ENCODE peak calls at places on chromosomes 4 and X, in ten cellular contexts. B is MCF 10A, F is PC-9, H is natural killer cell, N is coronary artery, W is AG09319, K is breast epithelium, O is GM20000, U is fibroblast of mammary gland, Q is endothelial cell of umbilical vein. T is an unnamed sample.

GRCh38 chr4:72432282-72432681 is 136.7 kb downstream of the ADAMTS3 start:
- DNase-seq in B (no peak), F (no peak), H (no peak), N (no peak), W (no peak), K (no peak), O (no peak), U (no peak), Q (no peak), T (no peak)

GRCh38 chr4:81546777-81547176 is 75.1 kb upstream of the RASGEF1B start:
- DNase-seq in B (no peak), F (no peak), H (no peak), N (no peak), W (no peak), K (no peak), O (no peak), U (no peak), Q (no peak), T (no peak)

GRCh38 chr4:147737623-147738022 is 5.7 kb downstream of the ARHGAP10 start:
- DNase-seq in B (no peak), F (no peak), H (no peak), N (no peak), W (no peak), K (no peak), O (no peak), U (no peak), Q (no peak), T (no peak)

GRCh38 chrX:124378643-124379042 is 32.3 kb downstream of the SH2D1A start:
- DNase-seq in B (no peak), F (no peak), H (no peak), N (no peak), W (no peak), K (no peak), O (no peak), U (no peak), Q (no peak), T (no peak)

GRCh38 chr4:165813606-165814005 is 59.4 kb upstream of the TLL1 start:
- DNase-seq in B (no peak), F (no peak), H (no peak), N (no peak), W (no peak), K (no peak), O (no peak), U (peak), Q (no peak), T (no peak)

GRCh38 chrX:153057281-153057680 is 1.0 kb downstream of the PNMA3 start:
- DNase-seq in B (no peak), F (no peak), H (no peak), N (no peak), W (no peak), K (no peak), O (no peak), U (no peak), Q (no peak), T (no peak)

GRCh38 chrX:114390251-114390796 is 193.6 kb upstream of the HTR2C start:
- DNase-seq in B (no peak), F (no peak), H (no peak), N (no peak), W (no peak), K (no peak), O (no peak), U (no peak), Q (no peak), T (no peak)

GRCh38 chrX:53280703-53281320 is 572 bp downstream of the IQSEC2 start:
- DNase-seq in B (peak), F (peak), H (no peak), N (no peak), W (no peak), K (no peak), O (no peak), U (peak), Q (peak), T (no peak)

GRCh38 chr4:180669637-180670036 is 1573.6 kb upstream of the TENM3 start:
- DNase-seq in B (peak), F (no peak), H (no peak), N (no peak), W (no peak), K (no peak), O (no peak), U (no peak), Q (no peak), T (no peak)

DNA sequence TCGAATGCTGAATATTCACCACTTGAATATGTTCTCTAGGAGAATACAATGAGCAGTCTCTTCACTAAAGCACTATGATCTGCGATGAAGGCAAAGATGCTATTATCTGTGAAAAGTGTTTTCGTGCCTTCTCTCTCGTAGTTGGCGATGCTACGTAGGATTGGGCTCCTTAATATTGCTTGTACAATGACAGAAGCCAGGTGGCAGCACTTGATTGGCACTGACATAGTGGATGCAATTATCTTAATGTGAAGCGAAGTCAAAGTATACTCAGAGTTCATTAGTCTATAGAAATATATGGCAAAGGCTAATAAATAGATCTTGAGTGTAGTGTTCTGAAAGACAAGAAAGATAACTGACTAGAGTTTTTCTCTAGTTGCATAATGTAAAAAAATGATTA is 1135.7 kb upstream of the AGA start:
- DNase-seq in B (peak), F (no peak), H (no peak), N (no peak), W (no peak), K (no peak), O (no peak), U (no peak), Q (no peak), T (no peak)
- TF ChIP-seq CTCF in B (no peak), F (peak), H (no peak), N (no peak), W (no peak), K (no peak), O (no peak), U (no peak), Q (no peak), T (peak)

GRCh38 chr4:136329042-136329662 is 1203.1 kb downstream of the PCDH18 start:
- DNase-seq in B (peak), F (no peak), H (no peak), N (no peak), W (no peak), K (no peak), O (no peak), U (no peak), Q (peak), T (no peak)
- TF ChIP-seq CTCF in B (peak), F (no peak), H (no peak), N (no peak), W (no peak), K (no peak), O (no peak), U (no peak), Q (peak), T (peak)

GRCh38 chr4:98143001-98143899 is at the start of gene STPG2:
- DNase-seq in B (peak), F (peak), H (peak), N (peak), W (peak), K (peak), O (peak), U (peak), Q (peak), T (peak)
- TF ChIP-seq CTCF in B (peak), F (peak), H (peak), N (no peak), W (peak), K (no peak), O (no peak), U (peak), Q (peak), T (peak)

GRCh38 chr4:54677416-54677815 is 19.7 kb downstream of the KIT start:
- DNase-seq in B (no peak), F (no peak), H (no peak), N (no peak), W (no peak), K (no peak), O (no peak), U (no peak), Q (no peak), T (no peak)
- TF ChIP-seq CTCF in B (no peak), F (no peak), H (no peak), N (no peak), W (no peak), K (no peak), O (no peak), U (no peak), Q (no peak), T (no peak)

DNA sequence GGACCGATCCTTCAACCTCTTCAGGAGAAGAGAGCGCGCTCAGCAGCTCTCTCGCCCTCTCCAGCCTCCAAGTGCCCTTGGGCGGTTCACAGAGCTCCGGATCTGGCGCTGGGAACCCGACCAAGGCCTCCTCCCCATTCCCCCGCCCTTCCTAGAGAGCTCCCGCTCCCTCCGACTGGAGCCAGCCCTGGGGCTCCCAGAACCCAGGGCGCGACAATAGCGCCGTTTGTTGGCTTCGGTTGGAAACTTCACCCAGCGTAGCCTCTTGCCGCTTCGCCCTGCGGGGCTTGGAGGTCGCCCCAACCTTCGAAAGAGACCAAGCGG is 3.1 kb upstream of the SOX3 start:
- DNase-seq in B (no peak), F (no peak), H (no peak), N (no peak), W (no peak), K (no peak), O (no peak), U (no peak), Q (no peak), T (no peak)
- TF ChIP-seq CTCF in B (no peak), F (no peak), H (no peak), N (no peak), W (no peak), K (no peak), O (no peak), U (no peak), Q (no peak), T (peak)

DNA sequence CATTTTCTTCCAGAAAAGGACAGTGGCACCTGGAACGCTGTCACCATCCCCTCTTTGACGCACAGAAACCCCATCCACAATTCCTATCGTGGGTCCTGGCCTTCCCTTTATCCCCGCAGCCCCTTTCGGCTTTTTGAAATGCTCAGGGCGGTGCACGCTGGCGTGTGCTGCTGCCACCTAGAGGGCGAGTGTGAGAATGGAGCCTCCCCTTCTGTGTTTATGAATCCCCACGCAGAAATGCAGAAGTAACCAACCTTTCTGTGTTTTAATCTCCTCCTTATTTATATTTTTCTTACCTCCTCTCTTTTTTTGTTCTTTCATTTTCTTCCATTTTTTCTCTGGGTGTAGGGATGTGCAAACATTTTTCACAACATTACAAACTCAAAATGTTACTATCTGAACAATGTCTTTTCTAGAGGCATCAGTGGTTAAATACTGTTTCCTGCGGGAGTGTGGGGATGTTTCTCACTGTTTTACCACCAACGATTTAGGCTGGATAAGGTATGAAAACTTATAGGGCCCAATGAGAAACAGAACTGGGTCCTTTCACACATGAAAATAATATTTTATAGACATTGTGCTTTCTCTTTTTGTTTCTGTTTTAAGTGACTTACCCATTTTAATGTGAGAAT is 50.0 kb downstream of the TMA16 start:
- DNase-seq in B (peak), F (no peak), H (peak), N (no peak), W (no peak), K (no peak), O (peak), U (peak), Q (peak), T (no peak)
- TF ChIP-seq CTCF in B (peak), F (peak), H (peak), N (peak), W (peak), K (peak), O (peak), U (peak), Q (peak), T (peak)

GRCh38 chrX:71098302-71098701 is 2.7 kb downstream of the FOXO4 start:
- DNase-seq in B (peak), F (no peak), H (peak), N (no peak), W (no peak), K (no peak), O (peak), U (peak), Q (peak), T (no peak)
- TF ChIP-seq CTCF in B (peak), F (peak), H (peak), N (peak), W (peak), K (no peak), O (peak), U (peak), Q (peak), T (peak)